ENCODE peak calls at places on chromosomes 16 and 17, in seven cellular contexts. Z is left colon; G is activated CD4-positive, CD25-positive, alpha-beta regulatory T cell; Y is kidney tubule cell; T is NCI-H774; I is caudate nucleus; U is NCI-H510A treated with DMSO at 0.1 percent for 48 hours. R is an unnamed sample.

GRCh38 chr17:30376621-30377452 is 1.9 kb upstream of the CPD start:
- DNase-seq in Z (peak; percentile 28), G (no peak), Y (no peak), T (peak; percentile 70), I (peak; percentile 37), U (peak; percentile 100), R (no peak)

GRCh38 chr17:82246365-82247174 is 17.7 kb downstream of the SLC16A3 start:
- DNase-seq in Z (no peak), G (no peak), Y (peak; percentile 95), T (no peak), I (no peak), U (no peak), R (no peak)

GRCh38 chr17:27553019-27553511 is 77.9 kb upstream of the LGALS9 start:
- DNase-seq in Z (no peak), G (no peak), Y (peak; percentile 68), T (no peak), I (no peak), U (no peak), R (no peak)

GRCh38 chr17:29251969-29252866 is 5.6 kb downstream of the CRYBA1 start:
- DNase-seq in Z (no peak), G (no peak), Y (peak; percentile 43), T (no peak), I (no peak), U (no peak), R (no peak)

GRCh38 chr17:73064084-73064938 is 28.2 kb downstream of the SLC39A11 start:
- DNase-seq in Z (no peak), G (no peak), Y (no peak), T (no peak), I (no peak), U (no peak), R (peak; percentile 11)

GRCh38 chr16:86050111-86050510 is 151.1 kb downstream of the IRF8 start:
- DNase-seq in Z (no peak), G (no peak), Y (no peak), T (no peak), I (no peak), U (no peak), R (no peak)

GRCh38 chr17:31919802-31920525 is 16.8 kb upstream of the SUZ12 start:
- DNase-seq in Z (no peak), G (no peak), Y (no peak), T (no peak), I (no peak), U (no peak), R (no peak)

GRCh38 chr17:1232786-1233185 is 37.5 kb upstream of the BHLHA9 start:
- DNase-seq in Z (no peak), G (no peak), Y (no peak), T (no peak), I (no peak), U (no peak), R (no peak)

GRCh38 chr16:2586241-2586640 is 48.4 kb downstream of the PDPK1 start:
- DNase-seq in Z (no peak), G (no peak), Y (no peak), T (no peak), I (no peak), U (no peak), R (no peak)

GRCh38 chr17:82720204-82720603 is 3.7 kb downstream of the FN3KRP start:
- DNase-seq in Z (no peak), G (no peak), Y (no peak), T (no peak), I (no peak), U (no peak), R (no peak)

GRCh38 chr17:68512967-68513474 is 791 bp downstream of the PRKAR1A start:
- DNase-seq in Z (no peak), G (no peak), Y (peak; percentile 50), T (no peak), I (no peak), U (peak; percentile 49), R (no peak)

GRCh38 chr16:84746875-84747274 is 47.1 kb downstream of the USP10 start:
- DNase-seq in Z (no peak), G (no peak), Y (no peak), T (no peak), I (no peak), U (no peak), R (no peak)

GRCh38 chr17:17750881-17751280 is 69.6 kb downstream of the RAI1 start:
- DNase-seq in Z (no peak), G (no peak), Y (no peak), T (no peak), I (no peak), U (peak; percentile 74), R (no peak)

GRCh38 chr17:10435096-10435495 is 13.3 kb upstream of the MYH8 start:
- DNase-seq in Z (no peak), G (no peak), Y (no peak), T (no peak), I (no peak), U (no peak), R (no peak)

GRCh38 chr16:84461029-84461415 is 43.4 kb downstream of the MEAK7 start:
- DNase-seq in Z (no peak), G (no peak), Y (no peak), T (no peak), I (no peak), U (no peak), R (no peak)

GRCh38 chr17:67434061-67434525 is 57.0 kb downstream of the PITPNC1 start:
- DNase-seq in Z (peak; percentile 31), G (no peak), Y (no peak), T (no peak), I (no peak), U (no peak), R (no peak)

GRCh38 chr16:46629331-46629843 is 8.2 kb upstream of the SHCBP1 start:
- DNase-seq in Z (no peak), G (no peak), Y (peak; percentile 39), T (peak; percentile 8), I (no peak), U (peak; percentile 15), R (no peak)

GRCh38 chr17:66304304-66305174 is 2.1 kb downstream of the PRKCA start:
- DNase-seq in Z (peak; percentile 42), G (no peak), Y (peak; percentile 53), T (no peak), I (no peak), U (no peak), R (peak; percentile 5)

GRCh38 chr16:20866161-20866772 is 33.9 kb downstream of the DCUN1D3 start:
- DNase-seq in Z (no peak), G (no peak), Y (peak; percentile 82), T (no peak), I (no peak), U (peak; percentile 57), R (no peak)

GRCh38 chr16:30748634-30749445 is 615 bp downstream of the PHKG2 start:
- DNase-seq in Z (peak; percentile 67), G (no peak), Y (peak; percentile 67), T (no peak), I (no peak), U (no peak), R (no peak)

GRCh38 chr17:38798614-38799500 is 499 bp downstream of the PIP4K2B start:
- DNase-seq in Z (peak; percentile 62), G (peak; percentile 32), Y (peak; percentile 48), T (no peak), I (peak; percentile 20), U (peak; percentile 5), R (no peak)

GRCh38 chr16:22688930-22689329 is 125.0 kb upstream of the HS3ST2 start:
- DNase-seq in Z (no peak), G (no peak), Y (no peak), T (no peak), I (no peak), U (no peak), R (no peak)

GRCh38 chr16:85167589-85168537 is 55.6 kb upstream of the CIBAR2 start:
- DNase-seq in Z (no peak), G (no peak), Y (no peak), T (no peak), I (no peak), U (no peak), R (no peak)

GRCh38 chr17:41511130-41511529 is 5.7 kb upstream of the KRT13 start:
- DNase-seq in Z (peak; percentile 67), G (no peak), Y (no peak), T (peak; percentile 72), I (no peak), U (peak; percentile 57), R (no peak)

GRCh38 chr17:29242790-29243189 is 3.9 kb upstream of the CRYBA1 start:
- DNase-seq in Z (no peak), G (no peak), Y (no peak), T (no peak), I (no peak), U (no peak), R (no peak)

GRCh38 chr17:19492140-19492539 is 41.5 kb upstream of the SLC47A1 start:
- DNase-seq in Z (no peak), G (no peak), Y (no peak), T (no peak), I (no peak), U (peak; percentile 9), R (no peak)

GRCh38 chr17:69900101-69900500 is 174.9 kb upstream of the KCNJ16 start:
- DNase-seq in Z (no peak), G (no peak), Y (no peak), T (no peak), I (no peak), U (no peak), R (no peak)

GRCh38 chr16:68447721-68448359 is 468 bp downstream of the SMPD3 start:
- DNase-seq in Z (no peak), G (no peak), Y (no peak), T (no peak), I (no peak), U (no peak), R (no peak)

GRCh38 chr16:71933913-71934696 is 38.8 kb downstream of the IST1 start:
- DNase-seq in Z (no peak), G (no peak), Y (peak; percentile 84), T (no peak), I (no peak), U (no peak), R (no peak)

GRCh38 chr17:42274273-42274542 is 2.0 kb downstream of the STAT5B start:
- DNase-seq in Z (no peak), G (no peak), Y (no peak), T (no peak), I (no peak), U (no peak), R (no peak)